ENCODE peak calls at places on chromosomes 4 and X, in nine cellular contexts. V is stimulated activated CD4-positive, alpha-beta T cell treated with anti-CD3 and anti-CD28 coated beads, Interleukin-1b, Interleukin-23, amount 100 ng/mL, for 4 hours; H is naive thymus-derived CD4-positive, alpha-beta T cell; L is uterus; S is smooth muscle cell of the brain vasculature; D is activated effector memory CD4-positive, alpha-beta T cell treated with Interleukin-2 at 50 U/mL for 16 hours; W is RKO; Y is NCI-H1105; G is NCI-H774. Q is an unnamed sample.

GRCh38 chrX:121832446-121832845 is 785.0 kb downstream of the GLUD2 start:
- DNase-seq in V (no peak), H (no peak), L (no peak), S (no peak), D (no peak), W (no peak), Y (no peak), G (no peak), Q (no peak)

GRCh38 chr4:126106658-126107057 is 791.9 kb downstream of the FAT4 start:
- DNase-seq in V (no peak), H (no peak), L (no peak), S (no peak), D (no peak), W (no peak), Y (no peak), G (no peak), Q (no peak)

GRCh38 chr4:44025376-44026020 is 423.1 kb downstream of the KCTD8 start:
- DNase-seq in V (no peak), H (no peak), L (no peak), S (no peak), D (no peak), W (no peak), Y (no peak), G (no peak), Q (no peak)

GRCh38 chr4:47553329-47554125 is 68.5 kb downstream of the ATP10D start:
- DNase-seq in V (no peak), H (no peak), L (no peak), S (no peak), D (no peak), W (no peak), Y (no peak), G (no peak), Q (no peak)

GRCh38 chr4:98976716-98977115 is 18.8 kb upstream of the METAP1 start:
- DNase-seq in V (no peak), H (no peak), L (no peak), S (no peak), D (no peak), W (no peak), Y (no peak), G (no peak), Q (no peak)

GRCh38 chr4:168716411-168717129 is 219.7 kb downstream of the PALLD start:
- DNase-seq in V (no peak), H (no peak), L (peak), S (no peak), D (no peak), W (no peak), Y (no peak), G (no peak), Q (no peak)

GRCh38 chr4:38411092-38411491 is 252.9 kb upstream of the KLF3 start:
- DNase-seq in V (no peak), H (no peak), L (no peak), S (no peak), D (no peak), W (no peak), Y (no peak), G (no peak), Q (no peak)

GRCh38 chr4:185004562-185005208 is 13.6 kb upstream of the HELT start:
- DNase-seq in V (no peak), H (peak), L (peak), S (no peak), D (no peak), W (no peak), Y (peak), G (no peak), Q (no peak)

GRCh38 chrX:40734956-40735317 is 405 bp downstream of the MED14 start:
- DNase-seq in V (no peak), H (peak), L (peak), S (no peak), D (no peak), W (peak), Y (no peak), G (no peak), Q (no peak)

GRCh38 chrX:40434947-40435346 is 145.8 kb upstream of the ATP6AP2 start:
- DNase-seq in V (no peak), H (no peak), L (no peak), S (no peak), D (no peak), W (no peak), Y (peak), G (peak), Q (no peak)

GRCh38 chr4:82436780-82437179 is 6.4 kb downstream of the ENOPH1 start:
- DNase-seq in V (no peak), H (no peak), L (no peak), S (no peak), D (no peak), W (no peak), Y (no peak), G (no peak), Q (no peak)

GRCh38 chr4:130747842-130748241 is 1651.9 kb downstream of the C4orf33 start:
- DNase-seq in V (no peak), H (no peak), L (no peak), S (no peak), D (no peak), W (peak), Y (no peak), G (no peak), Q (no peak)

GRCh38 chr4:110540606-110541440 is 64.9 kb downstream of the ENPEP start:
- DNase-seq in V (no peak), H (no peak), L (no peak), S (no peak), D (no peak), W (peak), Y (no peak), G (no peak), Q (no peak)

GRCh38 chrX:153983321-153983729 is 10.8 kb downstream of the TMEM187 start:
- DNase-seq in V (no peak), H (no peak), L (no peak), S (no peak), D (no peak), W (no peak), Y (no peak), G (no peak), Q (no peak)

GRCh38 chr4:127000846-127001245 is 631.9 kb upstream of the INTU start:
- DNase-seq in V (no peak), H (no peak), L (no peak), S (no peak), D (no peak), W (no peak), Y (no peak), G (no peak), Q (no peak)

GRCh38 chr4:164765096-164765495 is 11.2 kb downstream of the SMIM31 start:
- DNase-seq in V (no peak), H (no peak), L (no peak), S (no peak), D (no peak), W (no peak), Y (no peak), G (no peak), Q (no peak)

GRCh38 chrX:40806511-40807220 is 71.3 kb upstream of the MED14 start:
- DNase-seq in V (no peak), H (no peak), L (no peak), S (no peak), D (no peak), W (no peak), Y (no peak), G (no peak), Q (no peak)

GRCh38 chr4:167111622-167112021 is 122.7 kb downstream of the SPOCK3 start:
- DNase-seq in V (no peak), H (no peak), L (no peak), S (no peak), D (no peak), W (no peak), Y (no peak), G (no peak), Q (no peak)

GRCh38 chr4:153275380-153276276 is 68.9 kb upstream of the MND1 start:
- DNase-seq in V (no peak), H (no peak), L (no peak), S (no peak), D (no peak), W (no peak), Y (no peak), G (no peak), Q (no peak)

GRCh38 chr4:8304827-8305695 is 35.5 kb downstream of the HTRA3 start:
- DNase-seq in V (no peak), H (no peak), L (peak), S (no peak), D (no peak), W (no peak), Y (no peak), G (no peak), Q (no peak)

GRCh38 chrX:14529288-14529989 is at the start of gene GLRA2:
- DNase-seq in V (no peak), H (no peak), L (no peak), S (no peak), D (no peak), W (peak), Y (no peak), G (no peak), Q (no peak)

GRCh38 chr4:168848977-168849687 is 160.9 kb downstream of the CBR4 start:
- DNase-seq in V (no peak), H (no peak), L (no peak), S (no peak), D (no peak), W (no peak), Y (no peak), G (no peak), Q (no peak)

GRCh38 chr4:94504545-94504944 is 52.8 kb downstream of the PDLIM5 start:
- DNase-seq in V (no peak), H (no peak), L (no peak), S (no peak), D (no peak), W (no peak), Y (no peak), G (no peak), Q (no peak)